ENCODE peak calls at places on chromosomes 3 and 15, in four cellular contexts. I is psoas muscle, U is Calu3, S is ovary. Y is an unnamed sample.

GRCh38 chr15:48718646-48719045 is 73.1 kb upstream of the FBN1 start:
- DNase-seq in I (peak), U (no peak), S (no peak), Y (no peak)

GRCh38 chr3:121529308-121529707 is 16.5 kb downstream of the POLQ start:
- DNase-seq in S (no peak), U (no peak), I (no peak), Y (no peak)

GRCh38 chr3:143849854-143850549 is 1.7 kb upstream of the SLC9A9 start:
- DNase-seq in U (no peak), I (no peak), S (no peak), Y (no peak)

GRCh38 chr3:52352566-52352965 is 36.4 kb downstream of the DNAH1 start:
- DNase-seq in U (no peak), S (no peak), I (no peak), Y (no peak)

GRCh38 chr3:124409650-124410275 is 320.5 kb upstream of the UMPS start:
- DNase-seq in U (peak), I (no peak), S (no peak), Y (no peak)

GRCh38 chr3:24688446-24689148 is 193.9 kb upstream of the THRB start:
- DNase-seq in I (no peak), U (no peak), S (no peak), Y (no peak)

GRCh38 chr3:17119198-17120072 is 234.7 kb downstream of the PLCL2 start:
- DNase-seq in S (no peak), U (no peak), I (no peak), Y (no peak)

GRCh38 chr15:70775160-70775559 is 11.8 kb upstream of the UACA start:
- DNase-seq in S (no peak), U (no peak), I (no peak), Y (no peak)

GRCh38 chr15:54083501-54083900 is 105.3 kb downstream of the UNC13C start:
- DNase-seq in I (no peak), S (no peak), U (no peak), Y (no peak)

GRCh38 chr3:5019411-5020261 is 40.4 kb downstream of the BHLHE40 start:
- DNase-seq in I (no peak), U (no peak), S (no peak), Y (no peak)

GRCh38 chr3:114411811-114412803 is 118.3 kb downstream of the TIGIT start:
- DNase-seq in U (no peak), S (peak), I (peak), Y (no peak)

GRCh38 chr3:34015204-34016142 is 217.0 kb downstream of the PDCD6IP start:
- DNase-seq in I (no peak), S (no peak), U (no peak), Y (no peak)

GRCh38 chr15:68367226-68367625 is 64.7 kb downstream of the ITGA11 start:
- DNase-seq in S (no peak), I (no peak), U (no peak), Y (no peak)

GRCh38 chr3:139301654-139302053 is 42.2 kb upstream of the MRPS22 start:
- DNase-seq in S (no peak), I (no peak), U (no peak), Y (no peak)

GRCh38 chr3:29955413-29955812 is 651.0 kb upstream of the TGFBR2 start:
- DNase-seq in I (no peak), S (no peak), U (no peak), Y (no peak)

GRCh38 chr3:127457094-127457475 is 133.4 kb downstream of the TPRA1 start:
- DNase-seq in S (peak), I (peak), U (peak), Y (no peak)

GRCh38 chr15:66751579-66751978 is 49.5 kb downstream of the SMAD6 start:
- DNase-seq in I (no peak), U (peak), S (no peak), Y (no peak)

GRCh38 chr15:80549191-80549590 is 145.0 kb downstream of the ARNT2 start:
- DNase-seq in S (no peak), U (no peak), I (no peak), Y (no peak)

GRCh38 chr3:108378153-108378951 is 82.0 kb downstream of the HHLA2 start:
- DNase-seq in U (no peak), I (no peak), S (no peak), Y (no peak)

GRCh38 chr3:13197795-13198194 is 124.6 kb upstream of the IQSEC1 start:
- DNase-seq in I (no peak), U (no peak), S (no peak), Y (no peak)

DNA sequence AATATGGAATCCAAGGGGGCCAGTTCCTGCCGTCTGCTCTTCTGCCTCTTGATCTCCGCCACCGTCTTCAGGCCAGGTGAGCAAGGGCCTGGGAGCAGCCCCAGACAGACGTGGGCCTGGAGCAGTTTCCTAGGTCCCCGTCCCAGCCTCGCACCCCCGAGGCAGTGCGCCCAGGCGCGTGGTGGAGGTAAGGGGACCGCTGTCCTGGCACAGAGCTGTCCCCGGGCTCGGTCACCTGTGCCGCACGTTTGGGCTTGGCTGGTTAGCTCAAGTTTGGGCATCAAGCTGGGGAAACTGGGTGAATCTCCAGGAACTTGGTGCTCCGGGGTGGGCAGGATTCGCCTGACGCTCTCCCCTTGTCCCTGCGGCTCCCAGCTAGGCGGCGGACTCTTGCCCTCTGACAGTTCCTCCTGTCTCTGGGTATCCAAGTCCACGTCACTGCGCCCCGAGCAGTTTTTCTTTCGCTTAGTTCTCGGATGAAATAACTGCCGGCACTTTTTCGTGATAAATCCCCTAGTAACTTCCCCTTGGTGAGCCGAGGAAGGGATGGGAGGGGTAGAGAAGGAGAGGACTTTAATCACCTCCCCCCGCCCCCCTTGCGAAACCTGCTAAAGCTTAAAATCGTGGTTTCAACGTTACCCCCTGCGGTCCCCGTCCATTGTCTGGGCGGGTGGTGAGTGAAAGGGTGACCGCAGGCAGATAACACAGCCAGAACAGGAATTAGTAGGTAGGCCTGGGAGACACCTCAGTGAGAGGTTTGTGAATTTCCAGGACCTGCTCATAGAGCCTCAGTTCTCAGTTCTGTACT is 901 bp downstream of the ALCAM start:
- DNase-seq in I (peak), U (peak), S (peak), Y (no peak)
- TF ChIP-seq CTCF in I (no peak), U (no peak), S (no peak), Y (no peak)

DNA sequence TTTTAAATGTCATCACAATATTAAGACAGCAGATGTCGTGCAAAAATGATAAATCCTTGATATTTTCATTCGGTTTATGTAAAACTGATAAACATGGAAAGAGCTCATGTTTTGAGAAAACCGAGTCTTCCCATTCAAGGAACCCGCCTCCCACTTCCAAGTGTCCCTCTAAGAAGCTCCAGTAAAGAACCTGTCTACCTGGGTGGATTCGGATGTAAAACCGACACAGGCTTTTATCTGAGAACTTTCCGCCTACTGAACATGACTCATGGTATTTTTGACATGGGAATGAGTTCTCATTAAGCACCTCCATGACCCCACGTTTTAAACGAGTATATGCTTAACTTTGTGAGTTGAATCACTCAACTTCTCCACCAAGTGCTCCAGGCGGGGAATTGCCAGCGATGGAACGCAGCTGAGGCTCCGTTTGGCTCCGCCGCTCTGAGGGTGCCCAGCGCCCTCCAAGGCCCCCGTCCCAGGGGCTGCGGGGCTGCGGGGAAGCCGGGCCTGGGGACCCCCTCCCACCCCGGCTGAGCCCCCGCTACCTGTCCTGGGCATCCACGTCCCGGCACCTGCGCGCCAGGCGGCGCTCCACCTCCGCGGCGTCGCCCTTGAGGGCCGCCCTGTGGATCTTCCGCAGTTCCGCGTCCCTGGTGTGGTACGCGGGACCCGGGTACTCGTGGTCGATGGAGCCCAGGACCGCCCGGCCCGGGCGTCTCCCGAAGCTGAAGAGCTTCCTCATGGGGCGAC is 119.9 kb downstream of the LMLN start:
- DNase-seq in I (no peak), S (no peak), U (peak), Y (no peak)
- TF ChIP-seq CTCF in I (no peak), S (no peak), U (no peak), Y (no peak)

GRCh38 chr15:41387646-41388045 is 14.7 kb downstream of the NDUFAF1 start:
- DNase-seq in I (no peak), S (no peak), U (no peak), Y (no peak)

GRCh38 chr15:41394924-41395323 is 7.4 kb downstream of the NDUFAF1 start:
- DNase-seq in U (no peak), S (no peak), I (no peak), Y (no peak)

GRCh38 chr15:41396111-41396510 is 6.2 kb downstream of the NDUFAF1 start:
- DNase-seq in I (no peak), U (no peak), S (no peak), Y (no peak)

DNA sequence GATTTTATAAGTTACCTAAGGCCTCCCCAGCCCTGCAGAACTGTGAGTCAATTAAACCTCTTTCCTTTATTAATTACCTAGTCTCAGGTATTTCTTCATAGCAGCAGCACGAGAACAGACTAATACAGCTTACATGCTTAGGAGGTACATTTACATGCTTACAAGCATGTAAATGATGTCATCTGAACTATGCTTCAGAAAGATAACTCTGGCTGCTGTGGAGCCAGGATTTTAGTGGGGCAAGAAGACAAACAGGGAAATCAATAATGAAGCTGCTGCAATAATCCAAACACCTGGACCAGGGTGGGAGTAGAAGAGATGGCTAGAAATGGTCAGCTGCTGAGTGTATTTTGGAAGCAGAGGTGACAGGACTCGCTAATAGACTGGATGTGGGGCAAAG is 9.6 kb downstream of the NDUFAF1 start:
- DNase-seq in I (no peak), S (no peak), U (no peak), Y (no peak)
- TF ChIP-seq CTCF in I (no peak), S (no peak), U (no peak), Y (no peak)

DNA sequence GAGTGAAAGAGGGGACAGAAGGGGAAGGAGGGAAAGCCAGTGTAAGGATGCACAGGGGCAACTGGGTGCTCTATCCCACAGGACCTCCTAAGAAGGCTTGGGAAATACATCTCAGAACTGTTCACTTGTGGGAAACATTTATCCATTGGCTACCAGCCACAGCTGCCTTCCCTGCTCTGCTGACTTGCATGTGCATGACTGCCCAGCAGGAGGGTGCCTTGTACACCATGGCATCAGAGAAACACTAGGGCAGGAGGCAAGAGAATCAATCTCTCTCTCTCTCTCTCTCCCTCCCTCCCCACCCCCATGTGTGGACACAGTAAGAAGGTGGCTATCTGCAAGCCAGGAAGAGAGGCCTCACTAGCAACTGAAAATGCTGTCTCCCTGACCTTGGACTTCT is 62.9 kb upstream of the ZBTB38 start:
- DNase-seq in S (no peak), U (peak), I (no peak), Y (no peak)
- TF ChIP-seq CTCF in S (no peak), U (peak), I (no peak), Y (no peak)